ENCODE peak calls at places on chromosomes 6 and 20, in seven cellular contexts. J, C, G, Y, R, L and O are unnamed samples.
A peak's percentile ranks its signal among the peaks of the same experiment; 100 is the strongest.

GRCh38 chr6:168061269-168062210 is 17.5 kb downstream of the FRMD1 start:
- DNase-seq in J (no peak), C (no peak), G (no peak), Y (peak; percentile 43), R (no peak), L (no peak), O (no peak)

GRCh38 chr20:47441774-47442150 is 59.9 kb upstream of the NCOA3 start:
- DNase-seq in J (no peak), C (no peak), G (no peak), Y (no peak), R (no peak), L (no peak), O (no peak)

GRCh38 chr20:47781631-47782030 is 3.6 kb downstream of the SULF2 start:
- DNase-seq in J (no peak), C (no peak), G (no peak), Y (no peak), R (no peak), L (no peak), O (peak; percentile 47)

GRCh38 chr20:57250607-57251343 is 15.7 kb downstream of the BMP7 start:
- DNase-seq in J (no peak), C (no peak), G (no peak), Y (no peak), R (peak; percentile 59), L (no peak), O (no peak)

GRCh38 chr6:52877786-52878185 is 31.7 kb downstream of the GSTA3 start:
- DNase-seq in J (no peak), C (no peak), G (no peak), Y (no peak), R (no peak), L (no peak), O (no peak)

GRCh38 chr20:63536241-63536977 is 767 bp downstream of the PTK6 start:
- DNase-seq in J (no peak), C (peak; percentile 26), G (peak; percentile 42), Y (no peak), R (peak; percentile 52), L (peak; percentile 28), O (peak; percentile 63)

GRCh38 chr6:19042452-19042851 is 655.3 kb downstream of the RNF144B start:
- DNase-seq in J (no peak), C (no peak), G (no peak), Y (no peak), R (no peak), L (no peak), O (no peak)

GRCh38 chr20:57425150-57426013 is 34.2 kb downstream of the RBM38 start:
- DNase-seq in J (no peak), C (peak; percentile 31), G (no peak), Y (peak; percentile 87), R (no peak), L (no peak), O (no peak)

GRCh38 chr6:41976794-41977484 is 35.3 kb upstream of the CCND3 start:
- DNase-seq in J (no peak), C (peak; percentile 64), G (peak; percentile 44), Y (no peak), R (no peak), L (peak; percentile 64), O (no peak)

GRCh38 chr6:62119401-62119800 is 166.6 kb downstream of the KHDRBS2 start:
- DNase-seq in J (no peak), C (no peak), G (no peak), Y (no peak), R (no peak), L (no peak), O (no peak)

DNA sequence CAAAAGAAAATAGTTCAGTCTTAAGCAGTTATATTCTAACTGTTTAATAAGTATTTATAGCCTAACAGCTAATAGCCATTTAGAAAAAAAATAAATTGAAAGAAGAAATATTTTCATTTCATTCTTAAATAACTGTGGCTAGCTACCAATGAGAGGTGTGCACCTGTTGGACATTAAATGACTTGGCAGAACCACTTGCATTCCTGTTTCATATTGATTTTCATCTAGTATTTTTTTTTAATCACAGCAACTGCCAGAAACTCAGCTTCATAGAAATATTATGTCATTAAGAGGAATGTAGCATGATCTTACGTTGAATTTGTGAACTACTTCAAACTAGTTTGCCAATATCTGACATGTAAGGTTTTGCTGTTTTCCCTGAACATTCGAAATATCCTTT is 10.1 kb downstream of the NAA20 start:
- DNase-seq in J (no peak), C (no peak), G (no peak), Y (no peak), R (no peak), L (no peak), O (no peak)
- H3K4me3 ChIP-seq in J (no peak overlapping the region), C (no peak overlapping the region), G (no peak overlapping the region), Y (no peak overlapping the region), R (no peak overlapping the region), L (no peak overlapping the region), O (no peak overlapping the region)

DNA sequence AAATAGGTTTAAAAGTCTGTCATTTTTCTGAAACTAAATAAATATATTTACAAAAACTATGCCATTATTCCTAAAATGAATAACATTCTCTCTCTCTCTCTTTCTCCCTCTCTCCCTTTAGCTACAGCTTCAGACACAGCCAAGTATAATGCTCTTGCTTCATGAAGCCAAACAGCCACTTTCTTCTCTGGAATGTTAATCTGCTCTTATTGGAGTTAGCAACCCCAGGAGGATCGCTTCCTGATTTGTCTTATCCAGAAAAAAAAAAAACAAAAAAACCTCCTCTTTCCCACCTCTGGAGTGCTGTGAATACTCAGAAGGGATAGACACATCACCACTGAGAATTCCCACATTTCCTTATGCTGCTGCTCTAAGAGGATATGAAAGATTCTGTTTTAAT is 192.5 kb upstream of the TFAP2D start:
- DNase-seq in J (no peak), C (no peak), G (no peak), Y (no peak), R (peak; percentile 1), L (no peak), O (no peak)
- H3K4me3 ChIP-seq in J (no peak overlapping the region), C (no peak overlapping the region), G (no peak overlapping the region), Y (no peak overlapping the region), R (no peak overlapping the region), L (no peak overlapping the region), O (no peak overlapping the region)

GRCh38 chr6:160347259-160348208 is 644 bp upstream of the SLC22A3 start:
- DNase-seq in J (no peak), C (no peak), G (no peak), Y (peak; percentile 88), R (no peak), L (no peak), O (no peak)
- H3K4me3 ChIP-seq in J (peak overlapping the region; percentile 24), C (no peak overlapping the region), G (no peak overlapping the region), Y (peak overlapping the region; percentile 69), R (no peak overlapping the region), L (no peak overlapping the region), O (no peak overlapping the region)

DNA sequence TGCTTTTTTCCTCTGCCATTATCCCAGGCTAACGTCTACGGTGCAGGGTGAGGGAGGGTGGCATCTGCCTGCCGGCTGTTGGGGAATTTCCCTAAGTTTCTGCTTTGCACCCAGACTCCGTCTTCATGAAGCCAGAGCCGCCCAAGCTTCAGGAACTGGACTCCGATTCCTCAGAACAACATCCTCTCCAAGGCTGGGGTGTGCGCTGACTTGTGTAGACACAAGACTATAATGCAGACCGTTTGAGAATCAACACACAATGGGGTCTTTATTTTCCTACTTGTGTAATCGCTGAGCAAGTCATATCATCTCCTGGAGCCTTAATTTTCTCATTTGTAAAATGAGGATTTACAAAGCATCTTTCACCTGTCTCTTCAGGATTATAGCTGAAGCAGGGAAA is 160.5 kb upstream of the AGPAT4 start:
- DNase-seq in J (no peak), C (peak; percentile 34), G (peak; percentile 48), Y (no peak), R (no peak), L (no peak), O (no peak)
- H3K4me3 ChIP-seq in J (no peak overlapping the region), C (no peak overlapping the region), G (no peak overlapping the region), Y (no peak overlapping the region), R (no peak overlapping the region), L (no peak overlapping the region), O (no peak overlapping the region)

GRCh38 chr6:36666726-36667591 is 11.6 kb upstream of the CDKN1A start:
- DNase-seq in J (peak; percentile 92), C (peak; percentile 97), G (peak; percentile 99), Y (peak; percentile 77), R (peak; percentile 72), L (peak; percentile 97), O (peak; percentile 75)
- H3K4me3 ChIP-seq in J (no peak overlapping the region), C (no peak overlapping the region), G (no peak overlapping the region), Y (no peak overlapping the region), R (no peak overlapping the region), L (no peak overlapping the region), O (no peak overlapping the region)

GRCh38 chr20:49270177-49270576 is 7.7 kb downstream of the ZNFX1 start:
- DNase-seq in J (no peak), C (peak; percentile 48), G (no peak), Y (no peak), R (no peak), L (no peak), O (no peak)

GRCh38 chr20:49270736-49271135 is 7.1 kb downstream of the ZNFX1 start:
- DNase-seq in J (no peak), C (no peak), G (no peak), Y (no peak), R (no peak), L (no peak), O (no peak)

GRCh38 chr20:49272654-49273053 is 5.2 kb downstream of the ZNFX1 start:
- DNase-seq in J (no peak), C (no peak), G (no peak), Y (no peak), R (no peak), L (no peak), O (no peak)

GRCh38 chr20:49267327-49267726 is 10.5 kb downstream of the ZNFX1 start:
- DNase-seq in J (no peak), C (no peak), G (no peak), Y (no peak), R (no peak), L (no peak), O (no peak)

GRCh38 chr20:49268600-49269365 is 9.1 kb downstream of the ZNFX1 start:
- DNase-seq in J (no peak), C (peak; percentile 39), G (no peak), Y (no peak), R (no peak), L (peak; percentile 70), O (no peak)
- H3K4me3 ChIP-seq in J (no peak overlapping the region), C (no peak overlapping the region), G (no peak overlapping the region), Y (no peak overlapping the region), R (no peak overlapping the region), L (no peak overlapping the region), O (peak overlapping the region; percentile 1)